ENCODE peak calls at places on chromosomes 13 and 19, in nine cellular contexts. T is tibial nerve, J is heart right ventricle, D is vagina, S is HFFc6, I is glutamatergic neuron, Y is left ventricle myocardium inferior, G is fibroblast of lung, H is ascending aorta. V is an unnamed sample.

GRCh38 chr13:62119739-62120700 is 704.4 kb upstream of the PCDH20 start:
- DNase-seq in T (no peak), J (no peak), D (no peak), S (no peak), I (no peak), Y (no peak), G (peak; percentile 47), H (no peak), V (no peak)

GRCh38 chr13:28851422-28851821 is 31.3 kb downstream of the MTUS2 start:
- DNase-seq in T (no peak), J (no peak), D (no peak), S (no peak), I (no peak), Y (no peak), G (no peak), H (no peak), V (no peak)

GRCh38 chr13:49044008-49044407 is 68.3 kb downstream of the FNDC3A start:
- DNase-seq in T (no peak), J (no peak), D (no peak), S (no peak), I (no peak), Y (no peak), G (no peak), H (no peak), V (no peak)

GRCh38 chr13:94595006-94595942 is 678 bp downstream of the TGDS start:
- DNase-seq in T (no peak), J (no peak), D (no peak), S (no peak), I (no peak), Y (no peak), G (peak; percentile 29), H (no peak), V (peak; percentile 72)

GRCh38 chr13:107370036-107370785 is 802.3 kb upstream of the ARGLU1 start:
- DNase-seq in T (no peak), J (no peak), D (no peak), S (no peak), I (no peak), Y (no peak), G (peak; percentile 78), H (no peak), V (no peak)

GRCh38 chr13:98214707-98215106 is 37.6 kb upstream of the RNF113B start:
- DNase-seq in T (no peak), J (no peak), D (no peak), S (no peak), I (no peak), Y (no peak), G (no peak), H (no peak), V (no peak)

GRCh38 chr13:83223546-83223945 is 658.7 kb downstream of the SLITRK1 start:
- DNase-seq in T (no peak), J (no peak), D (no peak), S (no peak), I (no peak), Y (no peak), G (no peak), H (no peak), V (no peak)

GRCh38 chr19:6069268-6069771 is 41.0 kb downstream of the RFX2 start:
- DNase-seq in T (no peak), J (no peak), D (peak; percentile 25), S (no peak), I (no peak), Y (no peak), G (no peak), H (peak; percentile 50), V (no peak)

GRCh38 chr19:47267350-47267759 is 7.3 kb upstream of the INAFM1 start:
- DNase-seq in T (no peak), J (no peak), D (no peak), S (no peak), I (no peak), Y (no peak), G (no peak), H (no peak), V (no peak)

GRCh38 chr13:77067519-77067918 is 40.6 kb upstream of the FBXL3 start:
- DNase-seq in T (no peak), J (no peak), D (no peak), S (no peak), I (no peak), Y (no peak), G (no peak), H (no peak), V (no peak)

GRCh38 chr19:574658-575526 is 2.5 kb downstream of the BSG start:
- DNase-seq in T (no peak), J (peak; percentile 69), D (no peak), S (peak; percentile 40), I (no peak), Y (peak; percentile 75), G (peak; percentile 58), H (no peak), V (peak; percentile 59)

GRCh38 chr19:30673336-30673735 is 301.2 kb downstream of the ZNF536 start:
- DNase-seq in T (no peak), J (no peak), D (no peak), S (no peak), I (no peak), Y (no peak), G (no peak), H (no peak), V (peak; percentile 19)

GRCh38 chr13:44155422-44156293 is 218.0 kb upstream of the SERP2 start:
- DNase-seq in T (peak; percentile 59), J (peak; percentile 40), D (no peak), S (peak; percentile 24), I (no peak), Y (peak; percentile 46), G (peak; percentile 56), H (peak; percentile 82), V (peak; percentile 69)

GRCh38 chr13:46640843-46641242 is 87.9 kb downstream of the LRCH1 start:
- DNase-seq in T (no peak), J (no peak), D (no peak), S (peak; percentile 52), I (no peak), Y (no peak), G (peak; percentile 28), H (peak; percentile 71), V (no peak)

GRCh38 chr19:53809518-53810186 is 14.5 kb downstream of the NLRP12 start:
- DNase-seq in T (no peak), J (no peak), D (no peak), S (no peak), I (peak; percentile 47), Y (no peak), G (no peak), H (no peak), V (peak; percentile 89)
- TF ChIP-seq CTCF in T (no peak), J (peak; percentile 10), D (no peak), S (peak; percentile 60), I (peak; percentile 52), Y (peak; percentile 20), G (no peak), H (no peak), V (peak; percentile 75)

GRCh38 chr19:10332158-10332964 is 968 bp downstream of the RAVER1 start:
- DNase-seq in T (no peak), J (no peak), D (no peak), S (no peak), I (no peak), Y (no peak), G (no peak), H (no peak), V (peak; percentile 60)

GRCh38 chr19:10335149-10336053 is 2.1 kb upstream of the RAVER1 start:
- DNase-seq in T (no peak), J (peak; percentile 58), D (no peak), S (no peak), I (no peak), Y (no peak), G (no peak), H (no peak), V (peak; percentile 71)

GRCh38 chr19:10333758-10334339 is 520 bp upstream of the RAVER1 start:
- DNase-seq in T (no peak), J (no peak), D (no peak), S (peak; percentile 11), I (no peak), Y (no peak), G (no peak), H (no peak), V (peak; percentile 73)

GRCh38 chr19:10332965-10333757 is at the start of gene RAVER1:
- DNase-seq in T (peak; percentile 94), J (peak; percentile 98), D (peak; percentile 96), S (peak; percentile 95), I (peak; percentile 98), Y (peak; percentile 99), G (peak; percentile 97), H (peak; percentile 99), V (peak; percentile 99)

GRCh38 chr19:10334340-10335148 is 1.2 kb upstream of the RAVER1 start:
- DNase-seq in T (peak; percentile 95), J (peak; percentile 96), D (peak; percentile 94), S (peak; percentile 96), I (peak; percentile 89), Y (peak; percentile 94), G (peak; percentile 95), H (peak; percentile 98), V (peak; percentile 99)
- TF ChIP-seq CTCF in T (no peak), J (no peak), D (no peak), S (peak; percentile 43), I (no peak), Y (no peak), G (no peak), H (no peak), V (peak; percentile 46)

DNA sequence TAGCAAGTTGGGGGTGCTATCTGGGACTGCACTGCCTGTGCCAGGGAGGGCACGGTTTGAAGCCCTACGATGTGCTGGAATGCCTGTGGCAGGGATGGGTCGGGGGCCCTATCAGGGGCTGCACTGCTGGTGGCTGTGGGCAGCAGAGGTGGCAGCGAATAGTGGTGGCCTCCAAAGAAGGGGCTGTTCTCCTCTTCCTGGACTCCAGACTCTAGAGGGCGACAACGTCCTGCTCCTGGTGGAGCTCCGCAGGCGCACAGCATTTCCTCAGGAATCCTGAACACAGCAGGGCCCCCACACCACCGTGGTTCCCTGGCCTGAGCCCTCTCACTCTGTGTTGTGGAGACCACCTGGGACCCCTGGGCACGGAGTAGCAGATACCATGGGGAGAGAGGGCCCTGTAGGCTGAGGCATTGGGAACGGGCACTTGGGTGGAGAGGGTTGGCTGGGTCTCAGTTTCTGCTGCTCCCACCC is 145.6 kb downstream of the TNFRSF19 start:
- DNase-seq in T (no peak), J (no peak), D (no peak), S (no peak), I (peak; percentile 40), Y (no peak), G (no peak), H (no peak), V (peak; percentile 86)
- TF ChIP-seq CTCF in T (no peak), J (peak; percentile 39), D (no peak), S (peak; percentile 58), I (no peak), Y (peak; percentile 45), G (peak; percentile 13), H (no peak), V (peak; percentile 74)

DNA sequence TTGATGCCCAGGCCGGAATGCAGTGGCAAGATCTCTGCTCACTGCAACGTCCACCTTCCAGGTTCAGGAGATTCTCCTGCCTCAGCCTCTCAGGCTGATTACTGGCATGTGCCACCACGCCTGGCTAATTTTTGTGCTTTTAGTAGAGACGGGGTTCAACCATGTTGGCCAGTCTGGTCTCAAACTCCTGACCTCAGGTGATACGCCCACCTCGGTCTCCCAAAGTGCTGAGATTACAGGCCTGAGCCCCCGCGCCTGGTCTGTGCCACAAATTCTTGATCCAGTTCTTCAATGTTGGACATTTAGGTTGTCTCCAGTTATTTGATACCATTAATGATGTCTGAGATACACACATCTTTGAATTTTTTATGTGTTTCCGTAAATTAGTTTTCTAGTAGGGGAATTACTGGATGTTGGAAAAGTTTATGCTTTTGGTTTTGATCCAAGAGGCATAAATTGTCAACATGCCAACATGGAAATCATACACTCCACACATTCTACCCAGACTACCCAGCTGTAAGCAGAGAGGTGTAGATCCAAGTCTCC is 525 bp upstream of the COG3 start:
- DNase-seq in T (no peak), J (no peak), D (no peak), S (no peak), I (no peak), Y (no peak), G (no peak), H (no peak), V (no peak)
- TF ChIP-seq CTCF in T (no peak), J (no peak), D (peak; percentile 1), S (no peak), I (peak; percentile 29), Y (peak; percentile 64), G (no peak), H (no peak), V (no peak)

V was measured in endodermal cell.